ENCODE peak calls at places on chromosomes 5 and 9, in five cellular contexts. T, H, I, A and G are unnamed samples.

GRCh38 chr9:37311938-37312730 is 110.4 kb upstream of the GRHPR start:
- DNase-seq in I (no peak), H (peak), A (peak), T (peak), G (peak)

GRCh38 chr9:526904-527591 is 312.4 kb downstream of the DOCK8 start:
- DNase-seq in H (no peak), T (no peak), I (no peak), A (no peak), G (peak)

GRCh38 chr5:132871885-132872284 is 1.6 kb upstream of the LEAP2 start:
- DNase-seq in T (no peak), I (no peak), A (no peak), H (no peak), G (no peak)

GRCh38 chr9:1320041-1320440 is 269.9 kb downstream of the DMRT2 start:
- DNase-seq in T (no peak), I (no peak), A (no peak), H (no peak), G (no peak)

GRCh38 chr5:178625679-178626483 is 969 bp downstream of the CLK4 start:
- DNase-seq in I (no peak), T (no peak), H (peak), A (no peak), G (peak)

GRCh38 chr5:57173026-57173317 is 887 bp upstream of the GPBP1 start:
- DNase-seq in A (no peak), T (no peak), H (no peak), I (no peak), G (no peak)

GRCh38 chr9:101582593-101582992 is 12.2 kb downstream of the PPP3R2 start:
- DNase-seq in I (no peak), H (peak), T (peak), A (peak), G (peak)

GRCh38 chr9:81690251-81690851 is 1.0 kb upstream of the TLE1 start:
- DNase-seq in T (peak), A (no peak), H (no peak), I (peak), G (peak)

GRCh38 chr5:32942225-32942989 is 231.3 kb downstream of the NPR3 start:
- DNase-seq in H (peak), T (no peak), A (no peak), I (peak), G (no peak)

GRCh38 chr5:95392593-95393182 is 1.5 kb downstream of the FAM81B start:
- DNase-seq in I (no peak), H (no peak), A (no peak), T (peak), G (no peak)

GRCh38 chr5:154320209-154320608 is 125.6 kb upstream of the SAP30L start:
- DNase-seq in I (no peak), A (no peak), T (no peak), H (no peak), G (no peak)

GRCh38 chr9:87381050-87381711 is 116.5 kb upstream of the DAPK1 start:
- DNase-seq in T (no peak), A (no peak), H (peak), I (no peak), G (no peak)

GRCh38 chr9:106956971-106957370 is 94.0 kb downstream of the ZNF462 start:
- DNase-seq in H (peak), A (no peak), T (no peak), I (no peak), G (no peak)

GRCh38 chr5:125274938-125275759 is 528.7 kb upstream of the ZNF608 start:
- DNase-seq in T (no peak), A (no peak), H (peak), I (no peak), G (no peak)

GRCh38 chr9:121326924-121327613 is 43.0 kb downstream of the STOM start:
- DNase-seq in H (no peak), T (no peak), A (no peak), I (no peak), G (no peak)

GRCh38 chr5:80962630-80963520 is 2.7 kb downstream of the RASGRF2 start:
- DNase-seq in I (peak), T (no peak), H (peak), A (no peak), G (no peak)

GRCh38 chr5:130032807-130033206 is 128.5 kb downstream of the CHSY3 start:
- DNase-seq in H (no peak), I (no peak), A (no peak), T (no peak), G (no peak)

GRCh38 chr5:108615216-108615615 is 132.5 kb upstream of the FER start:
- DNase-seq in T (peak), I (no peak), A (peak), H (peak), G (no peak)

GRCh38 chr9:112569186-112569585 is 82.6 kb downstream of the KIAA1958 start:
- DNase-seq in T (no peak), A (peak), H (peak), I (no peak), G (peak)

GRCh38 chr9:134626576-134627416 is 14.8 kb upstream of the COL5A1 start:
- DNase-seq in T (peak), A (no peak), H (peak), I (no peak), G (no peak)

GRCh38 chr9:21611896-21612295 is 129.8 kb upstream of the IFNE start:
- DNase-seq in T (peak), A (no peak), H (no peak), I (no peak), G (peak)

GRCh38 chr9:83596899-83597504 is 25.9 kb upstream of the IDNK start:
- DNase-seq in H (peak), A (no peak), I (peak), T (peak), G (peak)

GRCh38 chr9:35555246-35555701 is 49.8 kb upstream of the TESK1 start:
- DNase-seq in H (no peak), I (no peak), A (no peak), T (no peak), G (no peak)

GRCh38 chr9:35552837-35553236 is 52.2 kb upstream of the TESK1 start:
- DNase-seq in T (no peak), I (no peak), H (no peak), A (no peak), G (no peak)

GRCh38 chr9:35555881-35556280 is 49.2 kb upstream of the TESK1 start:
- DNase-seq in I (no peak), A (no peak), H (no peak), T (no peak), G (no peak)

GRCh38 chr9:35552376-35552775 is 52.7 kb upstream of the TESK1 start:
- DNase-seq in I (no peak), A (no peak), T (no peak), H (no peak), G (no peak)

GRCh38 chr9:35553670-35554543 is 51.2 kb upstream of the TESK1 start:
- DNase-seq in I (peak), T (peak), A (peak), H (peak), G (no peak)
- H3K27ac ChIP-seq in I (no peak), T (peak), A (no peak), H (no peak), G (no peak)

GRCh38 chr9:129694265-129694664 is 28.8 kb downstream of the PRRX2 start:
- DNase-seq in T (no peak), I (no peak), A (no peak), H (no peak), G (no peak)
- H3K27ac ChIP-seq in T (no peak), I (no peak), A (no peak), H (no peak), G (no peak)

GRCh38 chr5:143147382-143147781 is 256.1 kb downstream of the NR3C1 start:
- DNase-seq in H (no peak), A (no peak), T (no peak), I (no peak), G (no peak)

GRCh38 chr5:143146161-143146560 is 257.3 kb downstream of the NR3C1 start:
- DNase-seq in H (no peak), A (no peak), T (no peak), I (no peak), G (no peak)

GRCh38 chr5:143143973-143144372 is 259.5 kb downstream of the NR3C1 start:
- DNase-seq in I (no peak), T (peak), A (no peak), H (no peak), G (no peak)

GRCh38 chr5:143147918-143148317 is 255.6 kb downstream of the NR3C1 start:
- DNase-seq in A (no peak), I (no peak), H (peak), T (no peak), G (no peak)

DNA sequence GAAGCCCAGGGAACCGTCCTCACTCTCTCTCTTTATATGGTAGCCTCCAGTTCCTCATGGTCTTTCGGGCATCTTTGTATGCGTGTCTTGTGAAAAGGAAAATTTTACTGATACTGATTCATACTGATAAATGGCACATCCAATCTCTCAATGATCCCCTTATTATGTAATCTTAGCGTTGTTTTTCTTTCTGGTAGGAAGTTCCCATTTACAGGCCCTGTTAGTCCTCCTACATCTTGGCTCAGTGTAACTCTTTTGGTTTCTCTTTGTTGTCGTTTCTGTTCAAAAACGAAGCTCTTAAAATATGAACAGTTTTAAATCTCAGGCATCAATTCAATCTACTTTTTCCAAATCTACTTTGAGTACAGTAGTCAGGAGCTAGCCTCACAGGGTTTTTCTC is 258.1 kb downstream of the NR3C1 start:
- DNase-seq in I (no peak), H (no peak), T (no peak), A (no peak), G (no peak)
- H3K27ac ChIP-seq in I (no peak), H (peak), T (no peak), A (no peak), G (no peak)

GRCh38 chr5:148090200-148090599 is 26.4 kb downstream of the SPINK5 start:
- DNase-seq in H (no peak), I (no peak), T (no peak), A (no peak), G (peak)

GRCh38 chr5:148091991-148092964 is 28.5 kb downstream of the SPINK5 start:
- DNase-seq in I (no peak), T (no peak), H (no peak), A (no peak), G (no peak)

GRCh38 chr5:148090780-148091221 is 27.0 kb downstream of the SPINK5 start:
- DNase-seq in A (no peak), I (no peak), T (peak), H (no peak), G (peak)

DNA sequence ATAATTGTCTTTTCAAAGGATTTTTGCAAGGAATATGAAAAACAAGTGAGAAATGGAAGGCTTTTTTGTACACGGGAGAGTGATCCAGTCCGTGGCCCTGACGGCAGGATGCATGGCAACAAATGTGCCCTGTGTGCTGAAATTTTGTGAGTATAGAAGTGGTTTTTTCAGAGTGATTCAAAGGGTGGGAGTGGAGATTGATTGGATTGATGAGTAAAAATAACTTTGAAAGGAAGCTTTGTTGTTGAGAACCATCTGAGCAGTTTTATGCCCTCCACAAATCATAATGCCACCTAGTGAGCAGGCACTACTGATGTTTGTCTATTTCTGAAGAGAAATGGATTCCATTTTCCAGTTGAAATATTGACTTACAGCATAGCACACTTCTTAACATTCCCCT is 30.6 kb downstream of the SPINK5 start:
- DNase-seq in H (no peak), T (no peak), A (no peak), I (no peak), G (no peak)
- H3K27ac ChIP-seq in H (no peak), T (no peak), A (no peak), I (no peak), G (no peak)

GRCh38 chr5:167944121-167944858 is 347.2 kb upstream of the WWC1 start:
- DNase-seq in H (peak), T (no peak), A (no peak), I (no peak), G (no peak)

GRCh38 chr5:167945542-167946384 is 345.7 kb upstream of the WWC1 start:
- DNase-seq in I (no peak), H (peak), T (peak), A (peak), G (peak)

GRCh38 chr5:167950126-167950721 is 341.2 kb upstream of the WWC1 start:
- DNase-seq in I (no peak), T (no peak), A (no peak), H (peak), G (peak)

GRCh38 chr5:167949435-167949834 is 342.0 kb upstream of the WWC1 start:
- DNase-seq in I (no peak), T (no peak), H (no peak), A (no peak), G (peak)

GRCh38 chr5:167947312-167947711 is 344.1 kb upstream of the WWC1 start:
- DNase-seq in T (no peak), H (peak), A (no peak), I (no peak), G (no peak)
- H3K27ac ChIP-seq in T (no peak), H (no peak), A (no peak), I (no peak), G (no peak)

GRCh38 chr5:75330404-75330803 is 6.6 kb upstream of the HMGCR start:
- DNase-seq in A (no peak), H (no peak), T (no peak), I (no peak), G (no peak)
- H3K27ac ChIP-seq in A (no peak), H (no peak), T (no peak), I (no peak), G (no peak)

DNA sequence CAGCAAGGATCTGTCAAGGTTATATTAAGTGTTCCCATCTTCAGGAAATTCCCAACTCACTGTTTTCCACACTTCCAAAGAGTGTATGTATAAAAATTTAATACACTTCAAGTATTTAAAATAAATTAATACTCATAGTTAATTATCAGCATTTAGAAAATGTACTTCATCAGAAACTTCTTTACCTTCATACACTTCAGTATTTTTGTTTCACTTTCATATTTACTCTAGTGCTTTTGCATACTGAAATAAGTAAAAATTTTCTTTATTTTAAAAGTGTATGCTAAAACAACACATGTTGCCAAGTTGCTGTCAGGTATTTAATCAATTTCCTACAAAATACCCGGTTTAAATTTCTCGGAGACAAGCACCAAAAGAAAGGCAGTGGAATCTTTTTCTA is 16.5 kb downstream of the RICTOR start:
- DNase-seq in H (peak), T (no peak), A (no peak), I (no peak), G (no peak)
- H3K27ac ChIP-seq in H (peak), T (no peak), A (no peak), I (no peak), G (peak)

DNA sequence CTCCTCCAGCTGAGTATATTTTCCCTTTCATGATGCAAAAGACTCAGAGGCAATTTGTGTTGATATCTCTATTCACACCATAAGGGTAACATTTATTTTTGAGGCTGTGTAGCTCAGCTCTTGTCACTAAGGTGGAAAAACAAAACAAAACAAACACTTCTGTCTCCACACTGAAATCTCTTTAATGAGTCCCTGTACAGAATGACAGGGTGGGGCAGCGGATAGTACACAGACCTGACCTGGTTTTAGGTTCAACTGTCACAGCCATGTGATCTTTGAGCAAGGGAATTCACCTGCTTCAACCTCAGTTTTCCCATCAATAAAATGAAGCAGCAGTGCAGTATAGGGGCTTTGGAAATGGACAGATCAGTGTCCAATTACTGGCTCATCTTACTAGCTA is 29.3 kb downstream of the TLR4 start:
- DNase-seq in H (no peak), A (no peak), I (no peak), T (no peak), G (no peak)
- H3K27ac ChIP-seq in H (no peak), A (no peak), I (no peak), T (no peak), G (no peak)

GRCh38 chr5:44454002-44454401 is 64.8 kb upstream of the FGF10 start:
- DNase-seq in H (no peak), T (no peak), I (peak), A (no peak), G (no peak)
- H3K27ac ChIP-seq in H (no peak), T (no peak), I (no peak), A (no peak), G (no peak)